ENCODE peak calls at places on chromosome 19, in four cellular contexts. One of them, this sample, is unnamed.

GRCh38 chr19:12464769-12465725 is 19.6 kb downstream of the ZNF709 start:
- DNase-seq in body of pancreas: no peak
- DNase-seq in adrenal gland: no peak
- DNase-seq in HepG2: no peak
- DNase-seq in this sample: no peak

GRCh38 chr19:1258707-1259205 is 10.4 kb downstream of the MIDN start:
- DNase-seq in body of pancreas: no peak
- DNase-seq in adrenal gland: no peak
- DNase-seq in HepG2: no peak
- DNase-seq in this sample: no peak

GRCh38 chr19:1265611-1266115 is 3.5 kb upstream of the CIRBP start:
- DNase-seq in body of pancreas: peak
- DNase-seq in adrenal gland: peak
- DNase-seq in HepG2: no peak
- DNase-seq in this sample: peak

GRCh38 chr19:33468361-33469170 is 53.0 kb downstream of the PEPD start:
- DNase-seq in body of pancreas: no peak
- DNase-seq in adrenal gland: peak
- DNase-seq in HepG2: no peak
- DNase-seq in this sample: no peak

GRCh38 chr19:10894911-10895213 is 23.5 kb downstream of the CARM1 start:
- DNase-seq in body of pancreas: no peak
- DNase-seq in adrenal gland: no peak
- DNase-seq in HepG2: no peak
- DNase-seq in this sample: no peak

GRCh38 chr19:10501971-10502523 is 1.1 kb downstream of the KEAP1 start:
- DNase-seq in body of pancreas: peak
- DNase-seq in adrenal gland: peak
- DNase-seq in HepG2: peak
- DNase-seq in this sample: peak

GRCh38 chr19:3850320-3850972 is 18.4 kb downstream of the ZFR2 start:
- DNase-seq in body of pancreas: no peak
- DNase-seq in adrenal gland: no peak
- DNase-seq in HepG2: no peak
- DNase-seq in this sample: no peak

GRCh38 chr19:12974301-12975220 is 5.2 kb downstream of the DAND5 start:
- DNase-seq in body of pancreas: no peak
- DNase-seq in adrenal gland: no peak
- DNase-seq in HepG2: peak
- DNase-seq in this sample: no peak

GRCh38 chr19:16260160-16260793 is 62.6 kb downstream of the AP1M1 start:
- DNase-seq in body of pancreas: no peak
- DNase-seq in adrenal gland: no peak
- DNase-seq in HepG2: no peak
- DNase-seq in this sample: no peak

GRCh38 chr19:27858981-27859581 is 1353.9 kb downstream of the UQCRFS1 start:
- DNase-seq in body of pancreas: no peak
- DNase-seq in adrenal gland: no peak
- DNase-seq in HepG2: no peak
- DNase-seq in this sample: no peak

GRCh38 chr19:53957448-53958167 is 5.1 kb upstream of the CACNG8 start:
- DNase-seq in body of pancreas: no peak
- DNase-seq in adrenal gland: no peak
- DNase-seq in HepG2: no peak
- DNase-seq in this sample: no peak

GRCh38 chr19:56947206-56947605 is 106.7 kb upstream of the PEG3 start:
- DNase-seq in body of pancreas: no peak
- DNase-seq in adrenal gland: no peak
- DNase-seq in HepG2: no peak
- DNase-seq in this sample: no peak

GRCh38 chr19:46021531-46022041 is 1.3 kb downstream of the PGLYRP1 start:
- DNase-seq in body of pancreas: peak
- DNase-seq in adrenal gland: peak
- DNase-seq in HepG2: no peak
- DNase-seq in this sample: no peak

GRCh38 chr19:10517361-10517759 is at the start of gene S1PR5:
- DNase-seq in body of pancreas: peak
- DNase-seq in adrenal gland: no peak
- DNase-seq in HepG2: no peak
- DNase-seq in this sample: no peak

GRCh38 chr19:6393982-6394412 is 1.0 kb upstream of the GTF2F1 start:
- DNase-seq in body of pancreas: no peak
- DNase-seq in adrenal gland: no peak
- DNase-seq in HepG2: no peak
- DNase-seq in this sample: no peak

GRCh38 chr19:45457776-45458175 is 10.0 kb upstream of the FOSB start:
- DNase-seq in body of pancreas: no peak
- DNase-seq in adrenal gland: no peak
- DNase-seq in HepG2: no peak
- DNase-seq in this sample: no peak

GRCh38 chr19:41521860-41522555 is 54.0 kb upstream of the CEACAM21 start:
- DNase-seq in body of pancreas: no peak
- DNase-seq in adrenal gland: no peak
- DNase-seq in HepG2: no peak
- DNase-seq in this sample: peak

GRCh38 chr19:49895566-49896297 is 955 bp downstream of the IL4I1 start:
- DNase-seq in body of pancreas: no peak
- DNase-seq in adrenal gland: no peak
- DNase-seq in HepG2: no peak
- DNase-seq in this sample: no peak
- H3K4me3 ChIP-seq in body of pancreas: no peak
- H3K4me3 ChIP-seq in adrenal gland: no peak
- H3K4me3 ChIP-seq in HepG2: no peak
- H3K4me3 ChIP-seq in this sample: no peak

GRCh38 chr19:36046443-36047050 is 7.5 kb downstream of the THAP8 start:
- DNase-seq in body of pancreas: no peak
- DNase-seq in adrenal gland: no peak
- DNase-seq in HepG2: no peak
- DNase-seq in this sample: no peak

GRCh38 chr19:36043952-36044351 is 10.1 kb downstream of the THAP8 start:
- DNase-seq in body of pancreas: no peak
- DNase-seq in adrenal gland: no peak
- DNase-seq in HepG2: no peak
- DNase-seq in this sample: no peak

GRCh38 chr19:36040495-36040894 is 7.8 kb upstream of the CLIP3 start:
- DNase-seq in body of pancreas: no peak
- DNase-seq in adrenal gland: no peak
- DNase-seq in HepG2: no peak
- DNase-seq in this sample: no peak

DNA sequence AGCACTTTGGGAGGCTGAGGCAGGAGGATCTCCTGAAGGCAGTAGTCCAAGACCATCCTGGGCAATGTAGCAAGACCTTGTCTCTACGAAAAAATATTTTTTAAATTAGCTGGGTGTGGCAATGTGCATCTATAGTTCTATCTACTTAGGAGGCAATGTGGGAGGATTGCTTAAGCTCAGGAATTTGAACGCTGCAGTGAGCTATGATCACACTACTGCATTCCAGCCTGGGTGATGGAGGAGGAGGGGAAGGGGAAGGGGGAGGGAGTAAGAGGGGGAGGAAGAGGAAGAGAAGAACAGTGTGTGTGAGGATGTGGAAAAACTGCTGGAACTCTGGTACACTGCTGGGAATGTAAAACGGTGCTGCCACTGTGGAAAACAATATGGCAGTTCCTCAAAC is 9.2 kb upstream of the CLIP3 start:
- DNase-seq in body of pancreas: peak
- DNase-seq in adrenal gland: no peak
- DNase-seq in HepG2: peak
- DNase-seq in this sample: no peak
- TF ChIP-seq POLR2A in body of pancreas: no peak
- TF ChIP-seq POLR2A in adrenal gland: no peak
- TF ChIP-seq POLR2A in HepG2: no peak
- TF ChIP-seq POLR2A in this sample: no peak

GRCh38 chr19:47646924-47647323 is 38.0 kb downstream of the BICRA start:
- DNase-seq in body of pancreas: no peak
- DNase-seq in adrenal gland: no peak
- DNase-seq in HepG2: no peak
- DNase-seq in this sample: no peak
- H3K27ac ChIP-seq in body of pancreas: no peak
- H3K27ac ChIP-seq in adrenal gland: no peak
- H3K27ac ChIP-seq in HepG2: peak
- H3K27ac ChIP-seq in this sample: peak

GRCh38 chr19:44367024-44367423 is 10.5 kb upstream of the ZNF112 start:
- DNase-seq in body of pancreas: no peak
- DNase-seq in adrenal gland: no peak
- DNase-seq in HepG2: no peak
- DNase-seq in this sample: peak
- H3K4me3 ChIP-seq in body of pancreas: no peak
- H3K4me3 ChIP-seq in adrenal gland: no peak
- H3K4me3 ChIP-seq in HepG2: no peak
- H3K4me3 ChIP-seq in this sample: peak

GRCh38 chr19:51394045-51394836 is 3.9 kb upstream of the C19orf84 start:
- DNase-seq in body of pancreas: peak
- DNase-seq in adrenal gland: peak
- DNase-seq in HepG2: peak
- DNase-seq in this sample: peak
- TF ChIP-seq POLR2A in body of pancreas: no peak
- TF ChIP-seq POLR2A in adrenal gland: no peak
- TF ChIP-seq POLR2A in HepG2: peak
- TF ChIP-seq POLR2A in this sample: no peak

DNA sequence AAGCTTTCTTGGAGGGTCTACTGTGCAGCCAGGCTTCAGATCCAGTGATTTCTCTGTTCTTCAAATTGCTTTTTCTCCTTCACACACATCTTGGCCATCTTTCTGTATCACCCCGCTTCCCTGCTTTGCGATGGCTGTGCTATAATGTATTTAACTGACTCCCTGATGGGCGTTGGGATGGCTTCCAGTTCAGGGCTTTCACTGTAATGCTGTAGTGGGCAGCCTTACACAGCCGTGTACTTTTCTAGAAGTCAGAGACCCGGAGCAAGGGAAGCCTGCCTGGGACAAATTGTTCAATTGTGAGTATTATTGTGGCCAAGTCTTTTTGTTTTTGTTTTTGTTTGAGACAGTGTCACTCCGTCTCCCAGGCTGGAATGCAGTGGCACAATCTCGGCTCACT is 19.4 kb upstream of the PAK4 start:
- DNase-seq in body of pancreas: no peak
- DNase-seq in adrenal gland: no peak
- DNase-seq in HepG2: no peak
- DNase-seq in this sample: no peak
- H3K27ac ChIP-seq in body of pancreas: no peak
- H3K27ac ChIP-seq in adrenal gland: no peak
- H3K27ac ChIP-seq in HepG2: no peak
- H3K27ac ChIP-seq in this sample: no peak

GRCh38 chr19:55175117-55175867 is 4.8 kb downstream of the SYT5 start:
- DNase-seq in body of pancreas: no peak
- DNase-seq in adrenal gland: no peak
- DNase-seq in HepG2: no peak
- DNase-seq in this sample: no peak

GRCh38 chr19:55176116-55176515 is 4.0 kb downstream of the SYT5 start:
- DNase-seq in body of pancreas: no peak
- DNase-seq in adrenal gland: no peak
- DNase-seq in HepG2: no peak
- DNase-seq in this sample: no peak

GRCh38 chr19:55181740-55182139 is 1.7 kb upstream of the SYT5 start:
- DNase-seq in body of pancreas: no peak
- DNase-seq in adrenal gland: no peak
- DNase-seq in HepG2: no peak
- DNase-seq in this sample: no peak

GRCh38 chr19:55179570-55180484 is at the start of gene SYT5:
- DNase-seq in body of pancreas: peak
- DNase-seq in adrenal gland: peak
- DNase-seq in HepG2: no peak
- DNase-seq in this sample: peak

DNA sequence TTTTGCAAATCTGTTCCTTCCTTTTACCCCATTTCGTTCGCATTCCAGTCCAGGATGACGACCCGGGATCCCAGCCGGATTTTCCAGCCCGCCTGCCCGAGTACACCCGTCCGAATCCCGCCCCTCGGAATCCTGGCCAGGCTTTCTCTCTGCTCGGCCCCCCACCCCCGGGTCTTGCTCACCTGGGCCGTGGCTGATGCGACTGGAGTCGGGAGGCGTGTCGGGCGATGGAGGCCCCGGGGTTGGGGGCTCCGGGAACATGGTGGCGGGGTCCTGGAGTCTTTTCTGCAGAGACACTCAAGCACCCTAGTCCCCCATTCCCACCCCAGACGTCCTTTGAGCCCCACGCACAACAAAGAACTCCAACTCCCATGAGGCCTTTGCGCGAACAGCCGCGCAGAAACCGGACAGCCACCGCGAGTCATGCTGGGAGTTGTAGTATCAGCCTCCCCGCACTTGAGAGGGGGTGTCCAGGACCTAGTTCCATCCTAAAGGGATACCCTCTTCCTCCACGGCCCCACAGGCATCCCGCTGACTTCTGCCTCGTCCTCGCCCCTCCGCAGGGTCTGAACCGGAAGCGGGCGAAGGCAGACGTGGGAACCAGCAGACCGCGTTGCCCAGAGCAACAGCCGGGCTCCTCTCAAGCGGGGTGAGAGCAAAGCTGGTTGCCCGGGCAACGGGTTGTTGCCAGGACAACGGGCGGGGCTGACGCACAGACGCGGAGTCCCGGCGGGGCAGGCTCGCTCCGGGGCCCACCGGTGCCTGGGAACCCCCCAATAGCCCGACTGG is 1.1 kb downstream of the SYT5 start:
- DNase-seq in body of pancreas: peak
- DNase-seq in adrenal gland: peak
- DNase-seq in HepG2: peak
- DNase-seq in this sample: peak
- H3K4me3 ChIP-seq in body of pancreas: no peak
- H3K4me3 ChIP-seq in adrenal gland: no peak
- H3K4me3 ChIP-seq in HepG2: peak
- H3K4me3 ChIP-seq in this sample: peak

This sample was measured in heart left ventricle.